ENCODE peak calls at places on chromosomes 1 and 21, in eight cellular contexts. J is NCI-H1105 treated with DMSO at 0.1 percent for 48 hours; S is stomach; G is GM03348; U is D341Med; Z is NCI-H187 treated with DMSO at 0.1 percent for 48 hours; N is Kasumi-1; R is effector CD4-positive, alpha-beta T cell. Y is an unnamed sample.

GRCh38 chr1:160827418-160827817 is 31.4 kb downstream of the LY9 start:
- DNase-seq in J (no peak), S (no peak), G (no peak), U (no peak), Z (no peak), N (no peak), R (no peak), Y (no peak)

GRCh38 chr1:227725036-227725435 is 10.1 kb downstream of the JMJD4 start:
- DNase-seq in J (no peak), S (no peak), G (no peak), U (no peak), Z (no peak), N (no peak), R (no peak), Y (no peak)

GRCh38 chr21:28516996-28517592 is 475.6 kb downstream of the LTN1 start:
- DNase-seq in J (peak; percentile 49), S (peak; percentile 64), G (no peak), U (peak; percentile 69), Z (no peak), N (no peak), R (peak; percentile 50), Y (peak; percentile 11)

GRCh38 chr1:24536391-24536840 is 19.5 kb upstream of the NCMAP start:
- DNase-seq in J (no peak), S (peak; percentile 51), G (no peak), U (no peak), Z (peak; percentile 61), N (no peak), R (peak; percentile 77), Y (peak; percentile 71)

GRCh38 chr1:202165942-202166843 is 5.8 kb upstream of the PTPN7 start:
- DNase-seq in J (no peak), S (no peak), G (no peak), U (no peak), Z (no peak), N (no peak), R (no peak), Y (no peak)

GRCh38 chr1:96206451-96206850 is 515.1 kb upstream of the PTBP2 start:
- DNase-seq in J (no peak), S (no peak), G (no peak), U (no peak), Z (no peak), N (no peak), R (no peak), Y (no peak)

GRCh38 chr21:29378814-29379213 is 80.1 kb downstream of the BACH1 start:
- DNase-seq in J (no peak), S (peak; percentile 34), G (no peak), U (no peak), Z (no peak), N (no peak), R (no peak), Y (no peak)

GRCh38 chr1:18534810-18535205 is 54.1 kb downstream of the KLHDC7A start:
- DNase-seq in J (no peak), S (no peak), G (no peak), U (no peak), Z (no peak), N (no peak), R (no peak), Y (no peak)

GRCh38 chr1:231347961-231348360 is 9.9 kb downstream of the SPRTN start:
- DNase-seq in J (no peak), S (no peak), G (no peak), U (no peak), Z (no peak), N (no peak), R (no peak), Y (no peak)

GRCh38 chr1:94111879-94112278 is 9.1 kb downstream of the ABCA4 start:
- DNase-seq in J (no peak), S (no peak), G (no peak), U (no peak), Z (no peak), N (no peak), R (no peak), Y (no peak)